ENCODE peak calls at places on chromosome 1, in eight cellular contexts. X is central memory CD8-positive, alpha-beta T cell; Y is RWPE1; P is fibroblast of the conjunctiva; F is M059J; R is left cardiac atrium; K is sciatic nerve; J is upper lobe of right lung. B is an unnamed sample.

GRCh38 chr1:78254517-78254916 is 208.8 kb downstream of the GIPC2 start:
- DNase-seq in X (no peak), Y (peak), P (no peak), F (peak), R (no peak), K (no peak), J (no peak), B (no peak)

GRCh38 chr1:150551049-150551783 is 2.0 kb downstream of the ADAMTSL4 start:
- DNase-seq in X (no peak), Y (no peak), P (no peak), F (no peak), R (no peak), K (no peak), J (no peak), B (no peak)

GRCh38 chr1:206690516-206690915 is 5.8 kb downstream of the MAPKAPK2 start:
- DNase-seq in X (no peak), Y (no peak), P (no peak), F (peak), R (peak), K (no peak), J (no peak), B (no peak)

GRCh38 chr1:30864681-30865080 is 43.9 kb downstream of the SDC3 start:
- DNase-seq in X (no peak), Y (no peak), P (no peak), F (no peak), R (no peak), K (no peak), J (no peak), B (no peak)

GRCh38 chr1:53689223-53689622 is 49.7 kb downstream of the GLIS1 start:
- DNase-seq in X (no peak), Y (no peak), P (no peak), F (no peak), R (no peak), K (no peak), J (no peak), B (no peak)

GRCh38 chr1:214316597-214316996 is 35.6 kb downstream of the SMYD2 start:
- DNase-seq in X (no peak), Y (no peak), P (no peak), F (peak), R (no peak), K (no peak), J (no peak), B (no peak)

GRCh38 chr1:22969224-22969829 is 3.3 kb downstream of the LACTBL1 start:
- DNase-seq in X (no peak), Y (peak), P (peak), F (peak), R (no peak), K (no peak), J (peak), B (no peak)

GRCh38 chr1:187390157-187390556 is 561.4 kb downstream of the PLA2G4A start:
- DNase-seq in X (no peak), Y (peak), P (no peak), F (peak), R (no peak), K (no peak), J (no peak), B (no peak)

GRCh38 chr1:151003175-151003574 is 3.5 kb downstream of the MINDY1 start:
- DNase-seq in X (no peak), Y (no peak), P (no peak), F (no peak), R (no peak), K (no peak), J (no peak), B (no peak)

GRCh38 chr1:209883341-209883971 is 54.6 kb upstream of the SYT14 start:
- DNase-seq in X (no peak), Y (no peak), P (no peak), F (peak), R (no peak), K (no peak), J (no peak), B (no peak)

GRCh38 chr1:59417406-59417805 is 120.5 kb downstream of the FGGY start:
- DNase-seq in X (no peak), Y (no peak), P (no peak), F (no peak), R (no peak), K (no peak), J (no peak), B (no peak)